ENCODE peak calls at places on chromosomes 5 and 9, in seven cellular contexts. One of them, this sample, is unnamed.

GRCh38 chr5:148687427-148687826 is 33.1 kb upstream of the HTR4 start:
- DNase-seq in CD8-positive, alpha-beta memory T cell: no peak
- DNase-seq in suprapubic skin: no peak
- DNase-seq in foreskin fibroblast: no peak
- DNase-seq in lower leg skin: no peak
- DNase-seq in cardiac fibroblast: peak; percentile 21
- DNase-seq in kidney epithelial cell: no peak
- DNase-seq in this sample: no peak

GRCh38 chr9:127832248-127832647 is 22.2 kb downstream of the ENG start:
- DNase-seq in CD8-positive, alpha-beta memory T cell: no peak
- DNase-seq in suprapubic skin: no peak
- DNase-seq in foreskin fibroblast: no peak
- DNase-seq in lower leg skin: no peak
- DNase-seq in cardiac fibroblast: no peak
- DNase-seq in kidney epithelial cell: no peak
- DNase-seq in this sample: no peak

GRCh38 chr5:38208782-38209378 is 49.5 kb upstream of the EGFLAM start:
- DNase-seq in CD8-positive, alpha-beta memory T cell: no peak
- DNase-seq in suprapubic skin: no peak
- DNase-seq in foreskin fibroblast: peak; percentile 17
- DNase-seq in lower leg skin: no peak
- DNase-seq in cardiac fibroblast: peak; percentile 54
- DNase-seq in kidney epithelial cell: no peak
- DNase-seq in this sample: no peak

GRCh38 chr9:134660407-134660806 is 18.8 kb downstream of the COL5A1 start:
- DNase-seq in CD8-positive, alpha-beta memory T cell: peak; percentile 9
- DNase-seq in suprapubic skin: no peak
- DNase-seq in foreskin fibroblast: no peak
- DNase-seq in lower leg skin: no peak
- DNase-seq in cardiac fibroblast: no peak
- DNase-seq in kidney epithelial cell: no peak
- DNase-seq in this sample: no peak

GRCh38 chr5:134577796-134578577 is 52.5 kb downstream of the JADE2 start:
- DNase-seq in CD8-positive, alpha-beta memory T cell: peak; percentile 83
- DNase-seq in suprapubic skin: peak; percentile 84
- DNase-seq in foreskin fibroblast: peak; percentile 58
- DNase-seq in lower leg skin: peak; percentile 95
- DNase-seq in cardiac fibroblast: peak; percentile 83
- DNase-seq in kidney epithelial cell: no peak
- DNase-seq in this sample: peak; percentile 72

GRCh38 chr9:134403682-134404301 is 77.5 kb downstream of the RXRA start:
- DNase-seq in CD8-positive, alpha-beta memory T cell: peak; percentile 60
- DNase-seq in suprapubic skin: no peak
- DNase-seq in foreskin fibroblast: peak; percentile 20
- DNase-seq in lower leg skin: peak; percentile 94
- DNase-seq in cardiac fibroblast: peak; percentile 91
- DNase-seq in kidney epithelial cell: no peak
- DNase-seq in this sample: no peak

GRCh38 chr5:18119156-18119785 is 485.0 kb downstream of the TAF11L14 start:
- DNase-seq in CD8-positive, alpha-beta memory T cell: no peak
- DNase-seq in suprapubic skin: no peak
- DNase-seq in foreskin fibroblast: no peak
- DNase-seq in lower leg skin: peak; percentile 53
- DNase-seq in cardiac fibroblast: no peak
- DNase-seq in kidney epithelial cell: no peak
- DNase-seq in this sample: no peak

GRCh38 chr5:125559296-125559695 is 812.9 kb upstream of the ZNF608 start:
- DNase-seq in CD8-positive, alpha-beta memory T cell: no peak
- DNase-seq in suprapubic skin: no peak
- DNase-seq in foreskin fibroblast: peak; percentile 90
- DNase-seq in lower leg skin: no peak
- DNase-seq in cardiac fibroblast: peak; percentile 97
- DNase-seq in kidney epithelial cell: peak; percentile 74
- DNase-seq in this sample: no peak

GRCh38 chr9:124372038-124372437 is 43.2 kb downstream of the PSMB7 start:
- DNase-seq in CD8-positive, alpha-beta memory T cell: no peak
- DNase-seq in suprapubic skin: no peak
- DNase-seq in foreskin fibroblast: no peak
- DNase-seq in lower leg skin: no peak
- DNase-seq in cardiac fibroblast: no peak
- DNase-seq in kidney epithelial cell: no peak
- DNase-seq in this sample: no peak

GRCh38 chr5:173180331-173180730 is 36.0 kb downstream of the BNIP1 start:
- DNase-seq in CD8-positive, alpha-beta memory T cell: no peak
- DNase-seq in suprapubic skin: no peak
- DNase-seq in foreskin fibroblast: no peak
- DNase-seq in lower leg skin: no peak
- DNase-seq in cardiac fibroblast: no peak
- DNase-seq in kidney epithelial cell: no peak
- DNase-seq in this sample: no peak

GRCh38 chr5:115986358-115986757 is 24.1 kb downstream of the LVRN start:
- DNase-seq in CD8-positive, alpha-beta memory T cell: no peak
- DNase-seq in suprapubic skin: no peak
- DNase-seq in foreskin fibroblast: peak; percentile 36
- DNase-seq in lower leg skin: no peak
- DNase-seq in cardiac fibroblast: peak; percentile 89
- DNase-seq in kidney epithelial cell: no peak
- DNase-seq in this sample: no peak

GRCh38 chr5:16057277-16057676 is 122.3 kb downstream of the MARCHF11 start:
- DNase-seq in CD8-positive, alpha-beta memory T cell: no peak
- DNase-seq in suprapubic skin: no peak
- DNase-seq in foreskin fibroblast: no peak
- DNase-seq in lower leg skin: no peak
- DNase-seq in cardiac fibroblast: no peak
- DNase-seq in kidney epithelial cell: no peak
- DNase-seq in this sample: no peak

GRCh38 chr5:19880859-19881436 is 107.1 kb downstream of the CDH18 start:
- DNase-seq in CD8-positive, alpha-beta memory T cell: no peak
- DNase-seq in suprapubic skin: no peak
- DNase-seq in foreskin fibroblast: no peak
- DNase-seq in lower leg skin: no peak
- DNase-seq in cardiac fibroblast: no peak
- DNase-seq in kidney epithelial cell: no peak
- DNase-seq in this sample: no peak

GRCh38 chr5:151006704-151007334 is 13.6 kb upstream of the GPX3 start:
- DNase-seq in CD8-positive, alpha-beta memory T cell: no peak
- DNase-seq in suprapubic skin: no peak
- DNase-seq in foreskin fibroblast: no peak
- DNase-seq in lower leg skin: peak; percentile 92
- DNase-seq in cardiac fibroblast: no peak
- DNase-seq in kidney epithelial cell: no peak
- DNase-seq in this sample: no peak

GRCh38 chr5:18742830-18743229 is 1108.6 kb downstream of the TAF11L14 start:
- DNase-seq in CD8-positive, alpha-beta memory T cell: no peak
- DNase-seq in suprapubic skin: no peak
- DNase-seq in foreskin fibroblast: no peak
- DNase-seq in lower leg skin: no peak
- DNase-seq in cardiac fibroblast: no peak
- DNase-seq in kidney epithelial cell: no peak
- DNase-seq in this sample: no peak

GRCh38 chr9:81083821-81084512 is 605.4 kb downstream of the TLE1 start:
- DNase-seq in CD8-positive, alpha-beta memory T cell: no peak
- DNase-seq in suprapubic skin: no peak
- DNase-seq in foreskin fibroblast: peak; percentile 45
- DNase-seq in lower leg skin: no peak
- DNase-seq in cardiac fibroblast: peak; percentile 11
- DNase-seq in kidney epithelial cell: no peak
- DNase-seq in this sample: no peak

GRCh38 chr5:149779071-149779470 is 49.0 kb downstream of the PPARGC1B start:
- DNase-seq in CD8-positive, alpha-beta memory T cell: no peak
- DNase-seq in suprapubic skin: no peak
- DNase-seq in foreskin fibroblast: no peak
- DNase-seq in lower leg skin: no peak
- DNase-seq in cardiac fibroblast: no peak
- DNase-seq in kidney epithelial cell: no peak
- DNase-seq in this sample: no peak

GRCh38 chr5:149775785-149776184 is 45.7 kb downstream of the PPARGC1B start:
- DNase-seq in CD8-positive, alpha-beta memory T cell: no peak
- DNase-seq in suprapubic skin: no peak
- DNase-seq in foreskin fibroblast: no peak
- DNase-seq in lower leg skin: no peak
- DNase-seq in cardiac fibroblast: no peak
- DNase-seq in kidney epithelial cell: no peak
- DNase-seq in this sample: no peak

GRCh38 chr5:149773245-149774095 is 43.4 kb downstream of the PPARGC1B start:
- DNase-seq in CD8-positive, alpha-beta memory T cell: no peak
- DNase-seq in suprapubic skin: no peak
- DNase-seq in foreskin fibroblast: no peak
- DNase-seq in lower leg skin: no peak
- DNase-seq in cardiac fibroblast: no peak
- DNase-seq in kidney epithelial cell: no peak
- DNase-seq in this sample: no peak

GRCh38 chr5:149777382-149777781 is 47.3 kb downstream of the PPARGC1B start:
- DNase-seq in CD8-positive, alpha-beta memory T cell: no peak
- DNase-seq in suprapubic skin: no peak
- DNase-seq in foreskin fibroblast: no peak
- DNase-seq in lower leg skin: no peak
- DNase-seq in cardiac fibroblast: no peak
- DNase-seq in kidney epithelial cell: no peak
- DNase-seq in this sample: no peak

DNA sequence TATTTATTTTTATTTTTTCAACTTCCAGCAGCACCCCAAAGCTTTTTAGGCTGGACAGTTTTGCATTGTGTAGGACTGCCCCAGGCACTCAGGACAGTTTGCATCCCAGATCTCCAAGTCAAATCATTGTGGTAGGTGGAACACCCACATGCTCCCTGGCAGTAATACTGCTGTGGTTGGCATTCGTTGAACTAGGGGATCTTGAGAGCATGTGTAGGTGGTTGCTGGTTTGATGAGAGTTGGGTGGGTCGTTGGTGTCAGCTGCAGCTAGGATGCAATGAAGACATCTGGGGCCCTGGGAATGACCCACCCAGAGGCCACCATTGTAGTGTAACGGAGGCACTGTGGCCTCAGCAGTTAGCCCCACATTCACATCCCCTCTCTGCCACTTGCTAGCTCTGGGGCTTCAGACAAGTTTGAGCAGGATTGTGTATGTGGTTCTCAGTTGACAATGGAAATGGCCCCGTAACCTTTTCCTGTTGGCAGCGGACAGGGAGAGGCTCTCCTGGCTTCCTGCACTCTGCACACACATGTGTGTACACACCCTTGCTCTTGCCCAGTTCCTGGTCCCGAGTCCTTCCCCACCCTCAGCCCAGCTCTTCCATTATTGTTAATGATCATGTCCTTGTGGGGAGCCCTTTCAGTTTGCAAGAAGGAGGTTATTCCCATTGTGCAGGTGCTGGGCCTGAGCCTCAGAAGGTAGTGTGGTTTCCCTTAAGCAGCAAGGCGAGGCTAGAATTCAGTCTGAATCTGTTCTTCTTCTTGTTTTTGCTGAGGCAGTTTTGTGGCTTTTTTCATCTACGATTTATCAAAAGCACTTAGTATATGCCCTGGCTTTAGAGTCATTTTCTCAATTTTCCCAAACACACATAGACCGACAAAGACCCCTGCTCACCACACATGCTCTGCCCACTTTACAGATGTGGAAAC is 46.5 kb downstream of the PPARGC1B start:
- DNase-seq in CD8-positive, alpha-beta memory T cell: no peak
- DNase-seq in suprapubic skin: no peak
- DNase-seq in foreskin fibroblast: no peak
- DNase-seq in lower leg skin: no peak
- DNase-seq in cardiac fibroblast: no peak
- DNase-seq in kidney epithelial cell: no peak
- DNase-seq in this sample: no peak
- H3K4me3 ChIP-seq in CD8-positive, alpha-beta memory T cell: no peak overlapping the region
- H3K4me3 ChIP-seq in suprapubic skin: no peak overlapping the region
- H3K4me3 ChIP-seq in foreskin fibroblast: no peak overlapping the region
- H3K4me3 ChIP-seq in lower leg skin: no peak overlapping the region
- H3K4me3 ChIP-seq in cardiac fibroblast: no peak overlapping the region
- H3K4me3 ChIP-seq in kidney epithelial cell: no peak overlapping the region
- H3K4me3 ChIP-seq in this sample: no peak overlapping the region

GRCh38 chr9:107734231-107735014 is 244.9 kb upstream of the KLF4 start:
- DNase-seq in CD8-positive, alpha-beta memory T cell: no peak
- DNase-seq in suprapubic skin: no peak
- DNase-seq in foreskin fibroblast: peak; percentile 90
- DNase-seq in lower leg skin: no peak
- DNase-seq in cardiac fibroblast: peak; percentile 97
- DNase-seq in kidney epithelial cell: no peak
- DNase-seq in this sample: no peak

GRCh38 chr9:107731115-107731762 is 241.7 kb upstream of the KLF4 start:
- DNase-seq in CD8-positive, alpha-beta memory T cell: no peak
- DNase-seq in suprapubic skin: no peak
- DNase-seq in foreskin fibroblast: no peak
- DNase-seq in lower leg skin: no peak
- DNase-seq in cardiac fibroblast: no peak
- DNase-seq in kidney epithelial cell: no peak
- DNase-seq in this sample: no peak

GRCh38 chr9:107735821-107736220 is 246.3 kb upstream of the KLF4 start:
- DNase-seq in CD8-positive, alpha-beta memory T cell: no peak
- DNase-seq in suprapubic skin: no peak
- DNase-seq in foreskin fibroblast: no peak
- DNase-seq in lower leg skin: no peak
- DNase-seq in cardiac fibroblast: no peak
- DNase-seq in kidney epithelial cell: no peak
- DNase-seq in this sample: no peak

GRCh38 chr9:107732781-107733529 is 243.4 kb upstream of the KLF4 start:
- DNase-seq in CD8-positive, alpha-beta memory T cell: no peak
- DNase-seq in suprapubic skin: peak; percentile 83
- DNase-seq in foreskin fibroblast: peak; percentile 80
- DNase-seq in lower leg skin: peak; percentile 92
- DNase-seq in cardiac fibroblast: peak; percentile 89
- DNase-seq in kidney epithelial cell: peak; percentile 26
- DNase-seq in this sample: no peak

DNA sequence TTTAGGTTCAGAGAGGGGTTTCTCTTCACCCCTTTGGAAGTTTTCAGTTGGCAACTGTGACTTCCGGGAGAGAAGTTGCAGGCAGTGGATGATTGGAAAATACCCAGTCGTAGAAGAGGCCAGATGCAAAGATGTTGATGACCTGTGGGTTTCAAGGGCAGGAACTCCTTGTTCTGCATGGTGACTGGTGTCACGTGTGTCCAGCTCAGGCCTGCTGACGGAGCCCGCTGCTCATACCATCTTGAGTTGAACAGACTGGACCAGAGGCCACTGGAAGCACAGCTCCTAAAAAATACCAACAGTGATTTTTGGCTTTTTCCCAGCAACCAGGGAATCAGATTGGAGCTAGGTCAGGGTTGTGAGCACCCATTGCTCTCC is 243.9 kb upstream of the KLF4 start:
- DNase-seq in CD8-positive, alpha-beta memory T cell: no peak
- DNase-seq in suprapubic skin: peak; percentile 86
- DNase-seq in foreskin fibroblast: peak; percentile 80
- DNase-seq in lower leg skin: peak; percentile 94
- DNase-seq in cardiac fibroblast: peak; percentile 65
- DNase-seq in kidney epithelial cell: no peak
- DNase-seq in this sample: no peak
- H3K4me3 ChIP-seq in CD8-positive, alpha-beta memory T cell: no peak overlapping the region
- H3K4me3 ChIP-seq in suprapubic skin: peak overlapping the region; percentile 26
- H3K4me3 ChIP-seq in foreskin fibroblast: no peak overlapping the region
- H3K4me3 ChIP-seq in lower leg skin: no peak overlapping the region
- H3K4me3 ChIP-seq in cardiac fibroblast: no peak overlapping the region
- H3K4me3 ChIP-seq in kidney epithelial cell: no peak overlapping the region
- H3K4me3 ChIP-seq in this sample: no peak overlapping the region

GRCh38 chr5:180831139-180832080 is 28.8 kb upstream of the MGAT1 start:
- DNase-seq in CD8-positive, alpha-beta memory T cell: peak; percentile 79
- DNase-seq in suprapubic skin: peak; percentile 90
- DNase-seq in foreskin fibroblast: peak; percentile 77
- DNase-seq in lower leg skin: peak; percentile 97
- DNase-seq in cardiac fibroblast: peak; percentile 79
- DNase-seq in kidney epithelial cell: no peak
- DNase-seq in this sample: peak; percentile 86
- H3K4me3 ChIP-seq in CD8-positive, alpha-beta memory T cell: peak overlapping the region; percentile 93
- H3K4me3 ChIP-seq in suprapubic skin: peak overlapping the region; percentile 76
- H3K4me3 ChIP-seq in foreskin fibroblast: peak overlapping the region; percentile 97
- H3K4me3 ChIP-seq in lower leg skin: peak overlapping the region; percentile 97
- H3K4me3 ChIP-seq in cardiac fibroblast: peak overlapping the region; percentile 67
- H3K4me3 ChIP-seq in kidney epithelial cell: peak overlapping the region; percentile 69
- H3K4me3 ChIP-seq in this sample: peak overlapping the region; percentile 77

GRCh38 chr9:650362-650761 is 191.1 kb upstream of the DMRT1 start:
- DNase-seq in CD8-positive, alpha-beta memory T cell: no peak
- DNase-seq in suprapubic skin: no peak
- DNase-seq in foreskin fibroblast: no peak
- DNase-seq in lower leg skin: no peak
- DNase-seq in cardiac fibroblast: no peak
- DNase-seq in kidney epithelial cell: peak; percentile 5
- DNase-seq in this sample: no peak
- H3K4me3 ChIP-seq in CD8-positive, alpha-beta memory T cell: peak overlapping the region; percentile 41
- H3K4me3 ChIP-seq in suprapubic skin: peak overlapping the region; percentile 9
- H3K4me3 ChIP-seq in foreskin fibroblast: no peak overlapping the region
- H3K4me3 ChIP-seq in lower leg skin: no peak overlapping the region
- H3K4me3 ChIP-seq in cardiac fibroblast: no peak overlapping the region
- H3K4me3 ChIP-seq in kidney epithelial cell: no peak overlapping the region
- H3K4me3 ChIP-seq in this sample: no peak overlapping the region